ENCODE peak calls at places on chromosomes 3 and 15, in eight cellular contexts. One of them, this sample, is unnamed.

GRCh38 chr15:78712797-78713515 is 71.9 kb upstream of the CHRNB4 start:
- DNase-seq in memory B cell: no peak
- DNase-seq in tibial artery: no peak
- DNase-seq in CD8-positive, alpha-beta memory T cell: no peak
- DNase-seq in CD4-positive, CD25-positive, alpha-beta regulatory T cell: no peak
- DNase-seq in posterior cingulate gyrus: no peak
- DNase-seq in activated gamma-delta T cell: no peak
- DNase-seq in RPMI8226: no peak
- DNase-seq in this sample: no peak

GRCh38 chr3:47425959-47426358 is 45.1 kb downstream of the PTPN23 start:
- DNase-seq in CD4-positive, CD25-positive, alpha-beta regulatory T cell: no peak
- DNase-seq in RPMI8226: no peak
- DNase-seq in posterior cingulate gyrus: no peak
- DNase-seq in memory B cell: no peak
- DNase-seq in CD8-positive, alpha-beta memory T cell: no peak
- DNase-seq in activated gamma-delta T cell: no peak
- DNase-seq in tibial artery: no peak
- DNase-seq in this sample: no peak

GRCh38 chr3:94171954-94172353 is 109.1 kb downstream of the NSUN3 start:
- DNase-seq in memory B cell: no peak
- DNase-seq in RPMI8226: no peak
- DNase-seq in CD4-positive, CD25-positive, alpha-beta regulatory T cell: no peak
- DNase-seq in tibial artery: no peak
- DNase-seq in CD8-positive, alpha-beta memory T cell: no peak
- DNase-seq in activated gamma-delta T cell: no peak
- DNase-seq in posterior cingulate gyrus: no peak
- DNase-seq in this sample: no peak

GRCh38 chr3:67828486-67829010 is 174.1 kb upstream of the SUCLG2 start:
- DNase-seq in posterior cingulate gyrus: no peak
- DNase-seq in CD8-positive, alpha-beta memory T cell: no peak
- DNase-seq in memory B cell: no peak
- DNase-seq in activated gamma-delta T cell: no peak
- DNase-seq in CD4-positive, CD25-positive, alpha-beta regulatory T cell: no peak
- DNase-seq in RPMI8226: no peak
- DNase-seq in tibial artery: no peak
- DNase-seq in this sample: no peak

GRCh38 chr3:155462672-155463071 is 169.2 kb upstream of the STRIT1 start:
- DNase-seq in CD8-positive, alpha-beta memory T cell: no peak
- DNase-seq in posterior cingulate gyrus: no peak
- DNase-seq in activated gamma-delta T cell: no peak
- DNase-seq in tibial artery: no peak
- DNase-seq in CD4-positive, CD25-positive, alpha-beta regulatory T cell: no peak
- DNase-seq in memory B cell: no peak
- DNase-seq in RPMI8226: no peak
- DNase-seq in this sample: no peak

GRCh38 chr15:91032919-91033803 is 10.8 kb upstream of the VPS33B start:
- DNase-seq in memory B cell: peak
- DNase-seq in tibial artery: no peak
- DNase-seq in CD4-positive, CD25-positive, alpha-beta regulatory T cell: peak
- DNase-seq in CD8-positive, alpha-beta memory T cell: peak
- DNase-seq in activated gamma-delta T cell: no peak
- DNase-seq in RPMI8226: peak
- DNase-seq in posterior cingulate gyrus: peak
- DNase-seq in this sample: peak

GRCh38 chr15:67915374-67916050 is 75.7 kb upstream of the RNU6-1 start:
- DNase-seq in RPMI8226: no peak
- DNase-seq in activated gamma-delta T cell: no peak
- DNase-seq in memory B cell: no peak
- DNase-seq in CD8-positive, alpha-beta memory T cell: no peak
- DNase-seq in CD4-positive, CD25-positive, alpha-beta regulatory T cell: no peak
- DNase-seq in posterior cingulate gyrus: no peak
- DNase-seq in tibial artery: peak
- DNase-seq in this sample: peak

GRCh38 chr15:91311986-91312385 is 211.9 kb downstream of the SV2B start:
- DNase-seq in CD4-positive, CD25-positive, alpha-beta regulatory T cell: no peak
- DNase-seq in tibial artery: no peak
- DNase-seq in CD8-positive, alpha-beta memory T cell: no peak
- DNase-seq in posterior cingulate gyrus: no peak
- DNase-seq in memory B cell: no peak
- DNase-seq in RPMI8226: no peak
- DNase-seq in activated gamma-delta T cell: no peak
- DNase-seq in this sample: no peak

GRCh38 chr3:50238549-50239026 is 2.6 kb downstream of the GNAI2 start:
- DNase-seq in CD8-positive, alpha-beta memory T cell: no peak
- DNase-seq in posterior cingulate gyrus: peak
- DNase-seq in RPMI8226: peak
- DNase-seq in tibial artery: peak
- DNase-seq in CD4-positive, CD25-positive, alpha-beta regulatory T cell: no peak
- DNase-seq in memory B cell: no peak
- DNase-seq in activated gamma-delta T cell: no peak
- DNase-seq in this sample: peak

GRCh38 chr15:74133071-74133702 is 2.8 kb downstream of the ISLR2 start:
- DNase-seq in memory B cell: no peak
- DNase-seq in activated gamma-delta T cell: no peak
- DNase-seq in CD8-positive, alpha-beta memory T cell: no peak
- DNase-seq in tibial artery: no peak
- DNase-seq in CD4-positive, CD25-positive, alpha-beta regulatory T cell: no peak
- DNase-seq in posterior cingulate gyrus: no peak
- DNase-seq in RPMI8226: no peak
- DNase-seq in this sample: no peak

GRCh38 chr3:66302288-66302687 is 81.5 kb downstream of the SLC25A26 start:
- DNase-seq in posterior cingulate gyrus: no peak
- DNase-seq in memory B cell: no peak
- DNase-seq in CD8-positive, alpha-beta memory T cell: peak
- DNase-seq in RPMI8226: no peak
- DNase-seq in tibial artery: no peak
- DNase-seq in activated gamma-delta T cell: no peak
- DNase-seq in CD4-positive, CD25-positive, alpha-beta regulatory T cell: peak
- DNase-seq in this sample: no peak

GRCh38 chr3:195900426-195901355 is 7.7 kb downstream of the TNK2 start:
- DNase-seq in memory B cell: peak
- DNase-seq in tibial artery: peak
- DNase-seq in RPMI8226: no peak
- DNase-seq in activated gamma-delta T cell: no peak
- DNase-seq in posterior cingulate gyrus: peak
- DNase-seq in CD8-positive, alpha-beta memory T cell: no peak
- DNase-seq in CD4-positive, CD25-positive, alpha-beta regulatory T cell: no peak
- DNase-seq in this sample: peak

GRCh38 chr3:123258811-123259420 is 57.2 kb downstream of the SEC22A start:
- DNase-seq in CD8-positive, alpha-beta memory T cell: no peak
- DNase-seq in RPMI8226: peak
- DNase-seq in posterior cingulate gyrus: no peak
- DNase-seq in CD4-positive, CD25-positive, alpha-beta regulatory T cell: no peak
- DNase-seq in tibial artery: no peak
- DNase-seq in memory B cell: no peak
- DNase-seq in activated gamma-delta T cell: no peak
- DNase-seq in this sample: peak

GRCh38 chr3:9207076-9207763 is 42.2 kb downstream of the SRGAP3 start:
- DNase-seq in memory B cell: no peak
- DNase-seq in CD4-positive, CD25-positive, alpha-beta regulatory T cell: no peak
- DNase-seq in tibial artery: no peak
- DNase-seq in activated gamma-delta T cell: no peak
- DNase-seq in RPMI8226: no peak
- DNase-seq in posterior cingulate gyrus: no peak
- DNase-seq in CD8-positive, alpha-beta memory T cell: no peak
- DNase-seq in this sample: no peak

GRCh38 chr3:31721709-31722108 is 189.0 kb downstream of the STT3B start:
- DNase-seq in tibial artery: no peak
- DNase-seq in CD4-positive, CD25-positive, alpha-beta regulatory T cell: no peak
- DNase-seq in CD8-positive, alpha-beta memory T cell: no peak
- DNase-seq in RPMI8226: no peak
- DNase-seq in memory B cell: no peak
- DNase-seq in activated gamma-delta T cell: no peak
- DNase-seq in posterior cingulate gyrus: no peak
- DNase-seq in this sample: no peak

GRCh38 chr3:127606981-127607595 is 8.9 kb downstream of the MCM2 start:
- DNase-seq in posterior cingulate gyrus: no peak
- DNase-seq in tibial artery: no peak
- DNase-seq in RPMI8226: no peak
- DNase-seq in CD4-positive, CD25-positive, alpha-beta regulatory T cell: no peak
- DNase-seq in activated gamma-delta T cell: no peak
- DNase-seq in CD8-positive, alpha-beta memory T cell: no peak
- DNase-seq in memory B cell: no peak
- DNase-seq in this sample: no peak

GRCh38 chr3:47652142-47652541 is 73.5 kb upstream of the CSPG5 start:
- DNase-seq in CD8-positive, alpha-beta memory T cell: no peak
- DNase-seq in memory B cell: no peak
- DNase-seq in RPMI8226: no peak
- DNase-seq in activated gamma-delta T cell: no peak
- DNase-seq in posterior cingulate gyrus: no peak
- DNase-seq in CD4-positive, CD25-positive, alpha-beta regulatory T cell: no peak
- DNase-seq in tibial artery: no peak
- DNase-seq in this sample: no peak

GRCh38 chr3:150699068-150699635 is 4.6 kb downstream of the ERICH6 start:
- DNase-seq in CD4-positive, CD25-positive, alpha-beta regulatory T cell: no peak
- DNase-seq in tibial artery: peak
- DNase-seq in CD8-positive, alpha-beta memory T cell: no peak
- DNase-seq in activated gamma-delta T cell: no peak
- DNase-seq in RPMI8226: no peak
- DNase-seq in posterior cingulate gyrus: no peak
- DNase-seq in memory B cell: no peak
- DNase-seq in this sample: no peak

GRCh38 chr15:38257676-38258075 is 5.0 kb downstream of the SPRED1 start:
- DNase-seq in posterior cingulate gyrus: no peak
- DNase-seq in RPMI8226: no peak
- DNase-seq in CD4-positive, CD25-positive, alpha-beta regulatory T cell: no peak
- DNase-seq in CD8-positive, alpha-beta memory T cell: no peak
- DNase-seq in memory B cell: no peak
- DNase-seq in activated gamma-delta T cell: no peak
- DNase-seq in tibial artery: no peak
- DNase-seq in this sample: no peak

GRCh38 chr15:39747326-39747725 is 35.3 kb downstream of the FSIP1 start:
- DNase-seq in memory B cell: no peak
- DNase-seq in CD4-positive, CD25-positive, alpha-beta regulatory T cell: no peak
- DNase-seq in RPMI8226: no peak
- DNase-seq in tibial artery: no peak
- DNase-seq in activated gamma-delta T cell: no peak
- DNase-seq in CD8-positive, alpha-beta memory T cell: no peak
- DNase-seq in posterior cingulate gyrus: no peak
- DNase-seq in this sample: no peak

GRCh38 chr3:53921296-53921695 is 29.6 kb upstream of the SELENOK start:
- DNase-seq in memory B cell: no peak
- DNase-seq in activated gamma-delta T cell: no peak
- DNase-seq in CD8-positive, alpha-beta memory T cell: no peak
- DNase-seq in CD4-positive, CD25-positive, alpha-beta regulatory T cell: no peak
- DNase-seq in RPMI8226: peak
- DNase-seq in posterior cingulate gyrus: no peak
- DNase-seq in tibial artery: no peak
- DNase-seq in this sample: no peak

GRCh38 chr3:116280130-116280740 is 165.1 kb downstream of the LSAMP start:
- DNase-seq in memory B cell: no peak
- DNase-seq in tibial artery: no peak
- DNase-seq in CD4-positive, CD25-positive, alpha-beta regulatory T cell: no peak
- DNase-seq in activated gamma-delta T cell: no peak
- DNase-seq in CD8-positive, alpha-beta memory T cell: no peak
- DNase-seq in posterior cingulate gyrus: no peak
- DNase-seq in RPMI8226: no peak
- DNase-seq in this sample: peak

GRCh38 chr3:58742239-58742638 is 75.7 kb upstream of the FAM3D start:
- DNase-seq in RPMI8226: no peak
- DNase-seq in CD8-positive, alpha-beta memory T cell: no peak
- DNase-seq in activated gamma-delta T cell: no peak
- DNase-seq in tibial artery: no peak
- DNase-seq in CD4-positive, CD25-positive, alpha-beta regulatory T cell: no peak
- DNase-seq in posterior cingulate gyrus: no peak
- DNase-seq in memory B cell: no peak
- DNase-seq in this sample: no peak

GRCh38 chr3:24242012-24242698 is 252.5 kb downstream of the THRB start:
- DNase-seq in CD8-positive, alpha-beta memory T cell: no peak
- DNase-seq in memory B cell: no peak
- DNase-seq in RPMI8226: no peak
- DNase-seq in tibial artery: no peak
- DNase-seq in posterior cingulate gyrus: no peak
- DNase-seq in CD4-positive, CD25-positive, alpha-beta regulatory T cell: no peak
- DNase-seq in activated gamma-delta T cell: no peak
- DNase-seq in this sample: no peak

GRCh38 chr15:90230610-90231009 is 3.1 kb downstream of the CIB1 start:
- DNase-seq in CD8-positive, alpha-beta memory T cell: no peak
- DNase-seq in posterior cingulate gyrus: no peak
- DNase-seq in tibial artery: no peak
- DNase-seq in RPMI8226: no peak
- DNase-seq in activated gamma-delta T cell: no peak
- DNase-seq in memory B cell: no peak
- DNase-seq in CD4-positive, CD25-positive, alpha-beta regulatory T cell: no peak
- DNase-seq in this sample: no peak

GRCh38 chr3:51938780-51939425 is 2.8 kb downstream of the RRP9 start:
- DNase-seq in posterior cingulate gyrus: no peak
- DNase-seq in memory B cell: no peak
- DNase-seq in activated gamma-delta T cell: no peak
- DNase-seq in CD4-positive, CD25-positive, alpha-beta regulatory T cell: no peak
- DNase-seq in tibial artery: no peak
- DNase-seq in RPMI8226: no peak
- DNase-seq in CD8-positive, alpha-beta memory T cell: no peak
- DNase-seq in this sample: no peak

GRCh38 chr15:73156431-73157191 is 104.3 kb downstream of the NEO1 start:
- DNase-seq in CD8-positive, alpha-beta memory T cell: no peak
- DNase-seq in tibial artery: no peak
- DNase-seq in posterior cingulate gyrus: no peak
- DNase-seq in activated gamma-delta T cell: no peak
- DNase-seq in CD4-positive, CD25-positive, alpha-beta regulatory T cell: no peak
- DNase-seq in memory B cell: no peak
- DNase-seq in RPMI8226: no peak
- DNase-seq in this sample: no peak

GRCh38 chr3:129824926-129825541 is 68.5 kb downstream of the TMCC1 start:
- DNase-seq in CD8-positive, alpha-beta memory T cell: peak
- DNase-seq in posterior cingulate gyrus: no peak
- DNase-seq in RPMI8226: peak
- DNase-seq in activated gamma-delta T cell: no peak
- DNase-seq in memory B cell: peak
- DNase-seq in CD4-positive, CD25-positive, alpha-beta regulatory T cell: peak
- DNase-seq in tibial artery: no peak
- DNase-seq in this sample: no peak

GRCh38 chr3:155805802-155806618 is at the start of gene C3orf33:
- DNase-seq in RPMI8226: peak
- DNase-seq in tibial artery: peak
- DNase-seq in posterior cingulate gyrus: peak
- DNase-seq in CD8-positive, alpha-beta memory T cell: peak
- DNase-seq in CD4-positive, CD25-positive, alpha-beta regulatory T cell: peak
- DNase-seq in memory B cell: peak
- DNase-seq in activated gamma-delta T cell: peak
- DNase-seq in this sample: peak

GRCh38 chr3:27666277-27666676 is 55.8 kb downstream of the EOMES start:
- DNase-seq in CD8-positive, alpha-beta memory T cell: no peak
- DNase-seq in tibial artery: no peak
- DNase-seq in memory B cell: no peak
- DNase-seq in posterior cingulate gyrus: no peak
- DNase-seq in RPMI8226: no peak
- DNase-seq in CD4-positive, CD25-positive, alpha-beta regulatory T cell: no peak
- DNase-seq in activated gamma-delta T cell: no peak
- DNase-seq in this sample: no peak